ENCODE peak calls at places on chromosomes 2 and 18, in seven cellular contexts. L, W, U, S, R, X and P are unnamed samples.
A peak's percentile ranks its signal among the peaks of the same experiment; 100 is the strongest.

GRCh38 chr18:59464521-59464920 is 105.5 kb upstream of the LMAN1 start:
- DNase-seq in L (no peak), S (no peak), U (no peak), X (no peak), R (no peak), W (no peak), P (no peak)

GRCh38 chr18:21444465-21445023 is 156.0 kb downstream of the ESCO1 start:
- DNase-seq in U (peak; percentile 84), S (no peak), R (no peak), X (no peak), W (peak; percentile 58), L (peak; percentile 43), P (no peak)

GRCh38 chr2:29615183-29615582 is 306.2 kb downstream of the ALK start:
- DNase-seq in R (no peak), L (no peak), S (no peak), X (no peak), W (no peak), U (no peak), P (no peak)

GRCh38 chr2:52342458-52342857 is 1310.5 kb upstream of the NRXN1 start:
- DNase-seq in X (no peak), W (no peak), U (no peak), L (peak; percentile 12), R (no peak), S (no peak), P (no peak)

GRCh38 chr2:27303093-27304025 is 4.9 kb downstream of the UCN start:
- DNase-seq in R (peak; percentile 64), W (peak; percentile 85), L (peak; percentile 32), U (peak; percentile 83), X (no peak), S (no peak), P (no peak)

GRCh38 chr18:2570772-2571199 is 519 bp downstream of the METTL4 start:
- DNase-seq in X (peak; percentile 87), R (peak; percentile 87), L (peak; percentile 66), S (peak; percentile 50), U (peak; percentile 73), W (peak; percentile 46), P (peak; percentile 95)

GRCh38 chr2:8684885-8685696 is 3.2 kb downstream of the ID2 start:
- DNase-seq in S (no peak), R (peak; percentile 87), L (peak; percentile 36), W (peak; percentile 88), U (peak; percentile 8), X (peak; percentile 52), P (peak; percentile 91)

GRCh38 chr18:13262839-13263691 is 44.5 kb downstream of the LDLRAD4 start:
- DNase-seq in U (no peak), S (no peak), W (no peak), L (no peak), R (peak; percentile 43), X (no peak), P (no peak)

GRCh38 chr2:200786826-200787225 is 24.9 kb upstream of the BZW1 start:
- DNase-seq in X (no peak), R (no peak), U (peak; percentile 97), S (no peak), L (peak; percentile 76), W (no peak), P (no peak)

GRCh38 chr18:49898421-49898820 is 85.1 kb upstream of the ACAA2 start:
- DNase-seq in U (peak; percentile 82), S (no peak), W (no peak), X (no peak), R (no peak), L (peak; percentile 57), P (no peak)

GRCh38 chr18:27110319-27110718 is 74.8 kb downstream of the CHST9 start:
- DNase-seq in X (no peak), R (no peak), W (peak; percentile 66), L (no peak), S (no peak), U (no peak), P (no peak)

GRCh38 chr18:67778016-67778415 is 261.5 kb upstream of the DSEL start:
- DNase-seq in R (no peak), S (no peak), W (no peak), X (no peak), U (no peak), L (peak; percentile 51), P (no peak)

GRCh38 chr18:13615432-13615861 is 110.9 kb downstream of the FAM210A start:
- DNase-seq in S (no peak), W (no peak), R (no peak), L (peak; percentile 2), X (no peak), U (no peak), P (no peak)

GRCh38 chr2:45498661-45499550 is 112.2 kb downstream of the SRBD1 start:
- DNase-seq in L (no peak), R (no peak), X (no peak), S (no peak), W (peak; percentile 30), U (no peak), P (no peak)

GRCh38 chr2:219399716-219400478 is 12.2 kb upstream of the DNPEP start:
- DNase-seq in U (no peak), L (no peak), X (no peak), S (no peak), W (peak; percentile 59), R (no peak), P (no peak)

GRCh38 chr18:13940326-13940725 is 25.0 kb upstream of the MC2R start:
- DNase-seq in U (no peak), W (no peak), X (no peak), R (no peak), S (no peak), L (no peak), P (no peak)

GRCh38 chr2:95349568-95350319 is 52.6 kb downstream of the KCNIP3 start:
- DNase-seq in L (no peak), X (no peak), R (peak; percentile 56), S (no peak), W (no peak), U (no peak), P (no peak)

GRCh38 chr2:163731735-163732134 is 4.1 kb downstream of the FIGN start:
- DNase-seq in R (no peak), L (no peak), W (peak; percentile 48), S (no peak), U (peak; percentile 42), X (no peak), P (no peak)

GRCh38 chr2:48120112-48120511 is 213.8 kb upstream of the FBXO11 start:
- DNase-seq in S (no peak), R (no peak), U (no peak), X (no peak), L (no peak), W (no peak), P (no peak)

GRCh38 chr2:235542728-235543125 is 48.9 kb downstream of the AGAP1 start:
- DNase-seq in W (peak; percentile 45), R (no peak), L (no peak), S (no peak), U (no peak), X (no peak), P (no peak)

GRCh38 chr2:73013941-73014340 is 57.6 kb downstream of the SFXN5 start:
- DNase-seq in R (no peak), S (no peak), W (no peak), L (peak; percentile 60), U (peak; percentile 80), X (no peak), P (no peak)

GRCh38 chr2:20942538-20943223 is 101.2 kb downstream of the APOB start:
- DNase-seq in S (no peak), X (no peak), W (no peak), R (no peak), U (no peak), L (no peak), P (no peak)

GRCh38 chr2:211899871-211900482 is 638.6 kb downstream of the ERBB4 start:
- DNase-seq in R (no peak), L (no peak), X (no peak), W (peak; percentile 72), U (no peak), S (no peak), P (no peak)

GRCh38 chr2:122634261-122634660 is 878.8 kb downstream of the TSN start:
- DNase-seq in S (no peak), L (peak; percentile 73), X (no peak), W (no peak), U (peak; percentile 97), R (no peak), P (no peak)

GRCh38 chr18:686339-687111 is 25.9 kb downstream of the ENOSF1 start:
- DNase-seq in W (no peak), U (no peak), R (no peak), S (no peak), X (peak; percentile 6), L (no peak), P (no peak)

GRCh38 chr2:128577141-128577930 is 258.7 kb upstream of the HS6ST1 start:
- DNase-seq in R (peak; percentile 15), X (peak; percentile 36), S (no peak), L (no peak), W (no peak), U (no peak), P (no peak)

GRCh38 chr2:45585267-45585861 is 25.7 kb downstream of the SRBD1 start:
- DNase-seq in X (no peak), L (no peak), R (no peak), S (no peak), U (peak; percentile 79), W (peak; percentile 42), P (no peak)

GRCh38 chr2:239327536-239328305 is 73.1 kb downstream of the HDAC4 start:
- DNase-seq in X (no peak), L (no peak), R (no peak), U (no peak), S (no peak), W (no peak), P (no peak)

GRCh38 chr2:71252862-71253261 is 26.0 kb upstream of the PAIP2B start:
- DNase-seq in W (no peak), L (no peak), U (no peak), X (no peak), R (no peak), S (no peak), P (no peak)

GRCh38 chr2:75516378-75517122 is 44.2 kb downstream of the EVA1A start:
- DNase-seq in R (no peak), L (no peak), X (no peak), W (peak; percentile 80), U (no peak), S (no peak), P (no peak)

GRCh38 chr2:216701544-216701943 is 6.2 kb upstream of the IGFBP5 start:
- DNase-seq in L (no peak), R (no peak), X (no peak), W (no peak), U (no peak), S (no peak), P (no peak)

GRCh38 chr18:2325308-2325849 is 245.9 kb downstream of the METTL4 start:
- DNase-seq in L (peak; percentile 77), X (no peak), U (peak; percentile 54), W (no peak), R (no peak), S (no peak), P (no peak)

GRCh38 chr2:162368494-162368893 is 24.6 kb downstream of the GCA start:
- DNase-seq in U (peak; percentile 6), W (no peak), S (no peak), X (no peak), L (no peak), R (no peak), P (no peak)

GRCh38 chr18:74582642-74583041 is 15.0 kb upstream of the ZNF407 start:
- DNase-seq in X (no peak), L (no peak), U (no peak), S (no peak), W (no peak), R (no peak), P (no peak)